ENCODE peak calls at places on chromosomes 1 and 21, in five cellular contexts. One of them, this sample, is unnamed.

GRCh38 chr1:182301026-182301436 is 90.6 kb downstream of the GLUL start:
- DNase-seq in HepG2: no peak
- DNase-seq in H1: no peak
- DNase-seq in GM12878: no peak
- DNase-seq in NT2/D1: no peak
- DNase-seq in this sample: no peak

GRCh38 chr1:172905452-172905851 is 145.3 kb downstream of the TNFSF18 start:
- DNase-seq in HepG2: no peak
- DNase-seq in GM12878: no peak
- DNase-seq in H1: no peak
- DNase-seq in NT2/D1: no peak
- DNase-seq in this sample: no peak

GRCh38 chr1:111032295-111032897 is 68.7 kb upstream of the LRIF1 start:
- DNase-seq in NT2/D1: peak; percentile 16
- DNase-seq in H1: no peak
- DNase-seq in GM12878: no peak
- DNase-seq in HepG2: peak; percentile 51
- DNase-seq in this sample: peak; percentile 43

GRCh38 chr1:173717238-173717637 is 2.5 kb downstream of the KLHL20 start:
- DNase-seq in GM12878: no peak
- DNase-seq in HepG2: peak; percentile 39
- DNase-seq in NT2/D1: no peak
- DNase-seq in H1: no peak
- DNase-seq in this sample: no peak

GRCh38 chr1:229991724-229992333 is 75.2 kb upstream of the GALNT2 start:
- DNase-seq in NT2/D1: no peak
- DNase-seq in H1: no peak
- DNase-seq in GM12878: no peak
- DNase-seq in HepG2: no peak
- DNase-seq in this sample: no peak

GRCh38 chr1:232868793-232869491 is 63.7 kb downstream of the MAP10 start:
- DNase-seq in HepG2: no peak
- DNase-seq in GM12878: no peak
- DNase-seq in H1: no peak
- DNase-seq in NT2/D1: no peak
- DNase-seq in this sample: no peak

GRCh38 chr1:173476197-173476663 is 905 bp upstream of the PRDX6 start:
- DNase-seq in GM12878: no peak
- DNase-seq in H1: no peak
- DNase-seq in NT2/D1: no peak
- DNase-seq in HepG2: no peak
- DNase-seq in this sample: no peak

GRCh38 chr21:43921602-43921978 is 56.6 kb downstream of the AGPAT3 start:
- DNase-seq in GM12878: peak; percentile 39
- DNase-seq in NT2/D1: no peak
- DNase-seq in HepG2: peak; percentile 64
- DNase-seq in H1: no peak
- DNase-seq in this sample: no peak

GRCh38 chr1:154609398-154610380 is 1.7 kb upstream of the ADAR start:
- DNase-seq in GM12878: no peak
- DNase-seq in NT2/D1: peak; percentile 82
- DNase-seq in H1: peak; percentile 66
- DNase-seq in HepG2: no peak
- DNase-seq in this sample: no peak

GRCh38 chr1:15911927-15912326 is 64.0 kb downstream of the ZBTB17 start:
- DNase-seq in HepG2: no peak
- DNase-seq in NT2/D1: no peak
- DNase-seq in H1: no peak
- DNase-seq in GM12878: no peak
- DNase-seq in this sample: no peak

GRCh38 chr1:169044296-169044695 is 62.2 kb upstream of the ATP1B1 start:
- DNase-seq in HepG2: no peak
- DNase-seq in GM12878: peak; percentile 76
- DNase-seq in NT2/D1: no peak
- DNase-seq in H1: no peak
- DNase-seq in this sample: no peak

DNA sequence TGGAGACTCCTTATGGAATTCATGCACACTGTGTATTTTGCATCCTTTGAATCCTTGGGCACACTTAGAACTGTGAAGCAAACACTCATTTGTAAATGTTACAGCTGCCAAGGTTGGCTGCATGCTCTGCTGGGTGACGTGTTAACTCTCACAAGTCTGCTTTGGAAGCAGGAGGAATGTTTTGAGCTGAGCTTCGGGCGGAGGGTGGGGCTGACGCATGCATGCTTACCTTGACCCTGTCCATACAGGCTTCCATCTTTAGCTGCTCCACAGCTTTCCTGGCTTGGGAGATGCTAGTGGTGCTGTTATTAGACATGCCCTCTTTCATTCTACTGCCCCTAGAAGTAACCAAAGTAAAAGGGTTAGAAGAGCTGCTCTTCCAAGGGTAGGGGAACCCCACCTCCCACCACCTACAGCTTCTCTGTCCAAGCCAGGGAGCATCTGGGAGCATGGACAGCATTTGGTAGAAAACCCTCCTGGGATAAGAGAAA is 66.0 kb downstream of the GNG4 start:
- DNase-seq in H1: no peak
- DNase-seq in GM12878: no peak
- DNase-seq in NT2/D1: no peak
- DNase-seq in HepG2: no peak
- DNase-seq in this sample: no peak
- TF ChIP-seq SUZ12 in H1: no peak
- TF ChIP-seq SUZ12 in GM12878: no peak
- TF ChIP-seq SUZ12 in NT2/D1: no peak
- TF ChIP-seq SUZ12 in HepG2: no peak
- TF ChIP-seq SUZ12 in this sample: no peak

DNA sequence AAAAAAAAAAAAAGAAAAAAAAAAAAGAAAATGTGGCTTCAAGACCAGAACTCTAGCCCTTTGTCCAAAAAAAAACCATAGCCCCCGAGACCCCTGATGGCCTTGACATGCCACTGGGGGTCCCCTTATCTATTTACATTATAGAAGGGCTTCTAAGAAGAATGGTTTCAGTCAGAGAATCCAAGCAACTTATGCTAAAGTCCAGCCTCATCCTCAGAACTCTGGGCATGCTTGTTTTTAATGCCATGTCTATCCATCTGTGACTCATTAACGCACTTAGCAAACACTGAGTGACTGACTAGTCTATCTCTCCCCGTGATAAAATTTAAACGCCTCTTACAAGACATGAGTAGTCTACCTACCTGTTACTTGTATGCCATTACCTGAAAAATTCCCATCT is 29.3 kb downstream of the ERG start:
- DNase-seq in GM12878: no peak
- DNase-seq in NT2/D1: no peak
- DNase-seq in HepG2: peak; percentile 68
- DNase-seq in H1: no peak
- DNase-seq in this sample: no peak
- TF ChIP-seq SUZ12 in GM12878: no peak
- TF ChIP-seq SUZ12 in NT2/D1: no peak
- TF ChIP-seq SUZ12 in HepG2: no peak
- TF ChIP-seq SUZ12 in H1: no peak
- TF ChIP-seq SUZ12 in this sample: no peak

GRCh38 chr1:67690018-67690363 is 5.0 kb downstream of the GADD45A start:
- DNase-seq in H1: no peak
- DNase-seq in HepG2: no peak
- DNase-seq in NT2/D1: no peak
- DNase-seq in GM12878: no peak
- DNase-seq in this sample: no peak

GRCh38 chr1:67687649-67688048 is 2.6 kb downstream of the GADD45A start:
- DNase-seq in HepG2: peak; percentile 37
- DNase-seq in H1: no peak
- DNase-seq in NT2/D1: no peak
- DNase-seq in GM12878: no peak
- DNase-seq in this sample: no peak

GRCh38 chr1:67687198-67687545 is 2.2 kb downstream of the GADD45A start:
- DNase-seq in H1: no peak
- DNase-seq in GM12878: peak; percentile 26
- DNase-seq in HepG2: no peak
- DNase-seq in NT2/D1: no peak
- DNase-seq in this sample: no peak

GRCh38 chr1:67689267-67690017 is 4.4 kb downstream of the GADD45A start:
- DNase-seq in HepG2: no peak
- DNase-seq in NT2/D1: no peak
- DNase-seq in GM12878: no peak
- DNase-seq in H1: no peak
- DNase-seq in this sample: no peak

GRCh38 chr1:67688526-67689219 is 3.7 kb downstream of the GADD45A start:
- DNase-seq in NT2/D1: no peak
- DNase-seq in GM12878: no peak
- DNase-seq in H1: no peak
- DNase-seq in HepG2: no peak
- DNase-seq in this sample: no peak
- TF ChIP-seq SUZ12 in NT2/D1: no peak
- TF ChIP-seq SUZ12 in GM12878: no peak
- TF ChIP-seq SUZ12 in H1: no peak
- TF ChIP-seq SUZ12 in HepG2: no peak
- TF ChIP-seq SUZ12 in this sample: no peak

DNA sequence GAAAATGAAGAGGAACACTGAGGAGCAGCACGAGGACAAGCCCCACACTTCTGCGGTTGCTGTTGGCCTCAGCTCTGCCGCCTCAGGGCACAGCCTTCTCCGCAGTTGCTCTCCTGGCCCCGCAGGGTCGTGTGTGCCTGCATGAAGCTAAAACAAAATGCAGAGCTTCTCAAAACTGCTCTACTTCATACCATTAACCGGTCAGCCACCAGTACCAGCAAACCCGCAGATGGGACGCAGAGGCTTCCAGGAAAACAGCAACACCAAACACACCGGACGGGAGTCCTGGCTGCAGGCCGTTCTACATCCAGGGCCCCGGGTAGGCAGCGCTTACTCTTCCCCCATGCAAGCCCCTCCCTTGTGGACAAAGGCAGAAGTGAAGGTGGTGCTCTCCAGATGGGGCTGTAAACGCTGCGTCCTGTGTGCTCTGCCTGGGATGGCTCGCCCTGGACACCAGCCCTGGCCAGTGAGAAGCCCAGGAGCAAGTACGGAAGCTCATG is 7.1 kb upstream of the C1orf159 start:
- DNase-seq in GM12878: no peak
- DNase-seq in HepG2: peak; percentile 74
- DNase-seq in H1: peak; percentile 47
- DNase-seq in NT2/D1: no peak
- DNase-seq in this sample: no peak
- TF ChIP-seq SUZ12 in GM12878: no peak
- TF ChIP-seq SUZ12 in HepG2: no peak
- TF ChIP-seq SUZ12 in H1: no peak
- TF ChIP-seq SUZ12 in NT2/D1: no peak
- TF ChIP-seq SUZ12 in this sample: no peak

DNA sequence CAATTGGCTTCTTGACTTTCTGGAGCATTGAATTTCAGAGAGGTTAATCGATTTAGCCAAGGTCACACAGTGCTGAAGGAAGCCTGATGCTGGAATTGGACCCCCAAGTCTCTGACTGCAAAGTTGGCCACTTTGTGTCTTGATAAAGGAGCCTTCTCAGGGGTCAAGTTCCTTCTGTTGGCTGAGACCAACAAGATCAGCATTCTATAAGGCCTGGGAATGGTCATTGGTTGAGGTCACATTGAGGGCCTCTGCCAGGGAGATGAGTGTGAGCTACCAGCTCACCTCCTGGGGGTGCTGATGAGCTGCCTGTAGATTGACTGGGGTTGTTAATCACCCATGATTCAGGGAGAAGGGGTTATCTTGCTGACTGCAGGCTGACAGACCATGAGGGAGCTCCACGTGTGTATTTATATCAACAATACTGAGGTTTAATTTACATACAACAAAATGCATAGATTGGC is 54.5 kb downstream of the RPS6KA1 start:
- DNase-seq in HepG2: no peak
- DNase-seq in GM12878: no peak
- DNase-seq in H1: peak; percentile 65
- DNase-seq in NT2/D1: peak; percentile 32
- DNase-seq in this sample: peak; percentile 45
- TF ChIP-seq SUZ12 in HepG2: no peak
- TF ChIP-seq SUZ12 in GM12878: no peak
- TF ChIP-seq SUZ12 in H1: no peak
- TF ChIP-seq SUZ12 in NT2/D1: no peak
- TF ChIP-seq SUZ12 in this sample: no peak

GRCh38 chr1:47885062-47885461 is 112.1 kb downstream of the TRABD2B start:
- DNase-seq in H1: no peak
- DNase-seq in HepG2: no peak
- DNase-seq in NT2/D1: no peak
- DNase-seq in GM12878: no peak
- DNase-seq in this sample: no peak

GRCh38 chr1:47876587-47876963 is 120.6 kb downstream of the TRABD2B start:
- DNase-seq in GM12878: no peak
- DNase-seq in HepG2: no peak
- DNase-seq in H1: no peak
- DNase-seq in NT2/D1: no peak
- DNase-seq in this sample: no peak

GRCh38 chr1:47886141-47886540 is 111.0 kb downstream of the TRABD2B start:
- DNase-seq in HepG2: no peak
- DNase-seq in GM12878: no peak
- DNase-seq in H1: no peak
- DNase-seq in NT2/D1: no peak
- DNase-seq in this sample: no peak

GRCh38 chr1:47883963-47884362 is 113.2 kb downstream of the TRABD2B start:
- DNase-seq in GM12878: no peak
- DNase-seq in HepG2: no peak
- DNase-seq in NT2/D1: no peak
- DNase-seq in H1: no peak
- DNase-seq in this sample: no peak

DNA sequence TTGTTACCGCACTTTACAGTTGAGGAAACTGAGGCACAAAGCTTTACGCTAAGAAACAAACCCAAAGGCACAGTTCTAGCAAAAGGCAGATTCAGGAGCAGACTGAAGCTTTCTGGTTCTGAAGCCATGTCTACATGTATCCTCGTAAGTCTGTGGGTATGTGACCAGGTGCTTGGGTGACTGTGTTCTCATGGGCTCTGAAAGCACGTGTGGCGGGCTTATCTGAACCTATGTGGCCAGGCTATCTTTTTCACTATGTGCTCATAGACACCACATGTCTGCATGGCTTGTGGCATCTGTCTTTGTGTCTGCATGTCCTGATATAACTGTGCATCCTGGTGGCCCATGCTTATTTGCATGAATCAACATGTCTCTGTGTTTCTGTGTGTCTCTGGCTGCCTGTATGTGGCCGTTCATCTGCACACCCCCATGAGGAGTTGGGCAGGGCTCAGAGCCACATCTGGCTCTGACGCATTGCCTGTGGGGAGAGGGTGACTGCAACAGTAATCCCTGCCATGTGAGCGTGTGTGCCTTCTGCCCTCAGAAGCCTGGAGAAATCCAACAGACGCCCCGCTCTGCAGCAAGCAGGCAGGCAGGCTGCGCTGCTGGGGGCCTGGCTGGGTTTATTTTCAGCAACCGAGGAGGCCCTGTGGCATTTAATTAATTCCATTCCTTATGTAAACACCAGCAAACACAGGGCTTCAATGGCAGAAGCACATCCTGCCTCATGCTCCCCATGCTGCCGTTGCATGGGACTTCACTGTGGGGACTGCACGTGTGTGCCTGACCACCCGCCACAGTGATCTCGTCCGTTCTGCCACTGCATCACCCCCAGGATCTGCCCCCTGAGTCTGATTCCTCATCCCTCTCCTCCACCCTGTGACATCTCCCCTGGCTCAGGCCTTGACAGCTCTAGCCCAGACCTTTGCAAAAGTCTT is 115.4 kb downstream of the TRABD2B start:
- DNase-seq in NT2/D1: no peak
- DNase-seq in GM12878: no peak
- DNase-seq in HepG2: no peak
- DNase-seq in H1: no peak
- DNase-seq in this sample: no peak
- TF ChIP-seq SUZ12 in NT2/D1: no peak
- TF ChIP-seq SUZ12 in GM12878: no peak
- TF ChIP-seq SUZ12 in HepG2: no peak
- TF ChIP-seq SUZ12 in H1: no peak
- TF ChIP-seq SUZ12 in this sample: no peak